ENCODE peak calls at places on chromosomes 5 and 9, in seven cellular contexts. X, G, N, Z, H, U and I are unnamed samples.

GRCh38 chr9:82334286-82334685 is 345.7 kb downstream of the SPATA31D1 start:
- DNase-seq in X (no peak), G (no peak), N (no peak), Z (no peak), H (peak; percentile 69), U (peak; percentile 6), I (no peak)

GRCh38 chr9:68706579-68707201 is 1.6 kb downstream of the PIP5K1B start:
- DNase-seq in X (no peak), G (no peak), N (no peak), Z (no peak), H (no peak), U (no peak), I (no peak)

GRCh38 chr9:125649315-125649714 is 57.7 kb downstream of the MAPKAP1 start:
- DNase-seq in X (no peak), G (peak; percentile 74), N (peak; percentile 56), Z (peak; percentile 42), H (peak; percentile 88), U (peak; percentile 47), I (no peak)

GRCh38 chr5:68839019-68839552 is 254.7 kb upstream of the SLC30A5 start:
- DNase-seq in X (no peak), G (no peak), N (peak; percentile 45), Z (peak; percentile 49), H (no peak), U (no peak), I (no peak)

GRCh38 chr9:97889941-97890557 is 32.3 kb downstream of the TRMO start:
- DNase-seq in X (peak; percentile 57), G (no peak), N (no peak), Z (no peak), H (no peak), U (no peak), I (no peak)

GRCh38 chr5:82335807-82336206 is 57.7 kb upstream of the RPS23 start:
- DNase-seq in X (no peak), G (no peak), N (peak; percentile 69), Z (peak; percentile 57), H (peak; percentile 67), U (no peak), I (no peak)

GRCh38 chr5:101678494-101679193 is 617.4 kb downstream of the SLCO4C1 start:
- DNase-seq in X (peak; percentile 2), G (peak; percentile 39), N (no peak), Z (peak; percentile 57), H (peak; percentile 37), U (peak; percentile 73), I (peak; percentile 64)

GRCh38 chr5:10662083-10662482 is 98.2 kb downstream of the ANKRD33B start:
- DNase-seq in X (no peak), G (no peak), N (no peak), Z (no peak), H (no peak), U (no peak), I (no peak)

GRCh38 chr5:1402611-1403255 is 42.5 kb downstream of the SLC6A3 start:
- DNase-seq in X (no peak), G (no peak), N (peak; percentile 40), Z (no peak), H (no peak), U (no peak), I (no peak)

GRCh38 chr5:150488519-150489357 is 19.2 kb upstream of the NDST1 start:
- DNase-seq in X (no peak), G (peak; percentile 43), N (peak; percentile 85), Z (peak; percentile 74), H (peak; percentile 73), U (peak; percentile 81), I (peak; percentile 81)

GRCh38 chr5:10793785-10794184 is 32.8 kb upstream of the DAP start:
- DNase-seq in X (no peak), G (no peak), N (no peak), Z (no peak), H (no peak), U (no peak), I (no peak)

GRCh38 chr9:115524467-115525059 is 406.6 kb upstream of the TNC start:
- DNase-seq in X (no peak), G (peak; percentile 60), N (no peak), Z (no peak), H (peak; percentile 59), U (peak; percentile 80), I (no peak)

GRCh38 chr5:52441768-52442167 is 345.9 kb upstream of the ITGA1 start:
- DNase-seq in X (no peak), G (no peak), N (no peak), Z (no peak), H (no peak), U (no peak), I (no peak)

GRCh38 chr5:139439013-139439903 is at the start of gene DNAJC18:
- DNase-seq in X (peak; percentile 82), G (peak; percentile 75), N (peak; percentile 97), Z (peak; percentile 97), H (peak; percentile 72), U (peak; percentile 90), I (peak; percentile 94)

GRCh38 chr9:90044710-90045151 is 439.9 kb downstream of the GADD45G start:
- DNase-seq in X (no peak), G (peak; percentile 65), N (no peak), Z (no peak), H (peak; percentile 22), U (no peak), I (no peak)

GRCh38 chr5:77316871-77317661 is 106.6 kb downstream of the PDE8B start:
- DNase-seq in X (no peak), G (no peak), N (no peak), Z (no peak), H (peak; percentile 2), U (peak; percentile 5), I (no peak)

GRCh38 chr9:109705515-109705914 is 74.5 kb upstream of the PALM2AKAP2 start:
- DNase-seq in X (no peak), G (no peak), N (no peak), Z (no peak), H (peak; percentile 38), U (peak; percentile 53), I (no peak)

GRCh38 chr9:28179893-28180292 is 606.6 kb upstream of the C9orf72 start:
- DNase-seq in X (no peak), G (no peak), N (no peak), Z (no peak), H (no peak), U (no peak), I (no peak)

GRCh38 chr5:56386046-56386445 is 152.9 kb upstream of the ANKRD55 start:
- DNase-seq in X (no peak), G (no peak), N (no peak), Z (no peak), H (no peak), U (no peak), I (no peak)

GRCh38 chr9:71249729-71250317 is 128.4 kb upstream of the TRPM3 start:
- DNase-seq in X (no peak), G (peak; percentile 42), N (no peak), Z (no peak), H (peak; percentile 47), U (peak; percentile 75), I (no peak)

GRCh38 chr5:143213231-143213850 is 190.1 kb downstream of the NR3C1 start:
- DNase-seq in X (no peak), G (no peak), N (no peak), Z (peak; percentile 33), H (peak; percentile 54), U (peak; percentile 57), I (no peak)

GRCh38 chr5:143404416-143405062 is 1.1 kb upstream of the NR3C1 start:
- DNase-seq in X (peak; percentile 74), G (peak; percentile 62), N (peak; percentile 90), Z (peak; percentile 81), H (peak; percentile 84), U (peak; percentile 97), I (peak; percentile 85)

GRCh38 chr9:27460225-27461023 is 63.7 kb upstream of the IFNK start:
- DNase-seq in X (no peak), G (no peak), N (no peak), Z (peak; percentile 45), H (no peak), U (no peak), I (no peak)

GRCh38 chr9:21558627-21559401 is 76.7 kb upstream of the IFNE start:
- DNase-seq in X (no peak), G (no peak), N (no peak), Z (no peak), H (no peak), U (peak; percentile 69), I (no peak)

GRCh38 chr5:76544268-76544926 is 78.8 kb downstream of the F2RL2 start:
- DNase-seq in X (peak; percentile 26), G (no peak), N (no peak), Z (no peak), H (peak; percentile 30), U (peak; percentile 12), I (no peak)

GRCh38 chr5:64147379-64147778 is 18.3 kb upstream of the RNF180 start:
- DNase-seq in X (no peak), G (no peak), N (no peak), Z (no peak), H (no peak), U (no peak), I (no peak)

GRCh38 chr5:72705178-72705577 is 111.3 kb upstream of the TNPO1 start:
- DNase-seq in X (no peak), G (no peak), N (no peak), Z (no peak), H (no peak), U (no peak), I (no peak)

GRCh38 chr5:72703876-72704275 is 112.6 kb upstream of the TNPO1 start:
- DNase-seq in X (no peak), G (no peak), N (no peak), Z (no peak), H (no peak), U (no peak), I (no peak)

GRCh38 chr5:72702881-72703434 is 113.5 kb upstream of the TNPO1 start:
- DNase-seq in X (no peak), G (no peak), N (no peak), Z (no peak), H (no peak), U (no peak), I (no peak)
- H3K27me3 ChIP-seq in X (no peaks in the 10 kb centered on the region), G (no peaks in the 10 kb centered on the region), N (no peaks in the 10 kb centered on the region), Z (no peaks in the 10 kb centered on the region), H (no peaks in the 10 kb centered on the region), U (peaks cover 5% of the 10 kb centered on the region), I (no peaks in the 10 kb centered on the region)

DNA sequence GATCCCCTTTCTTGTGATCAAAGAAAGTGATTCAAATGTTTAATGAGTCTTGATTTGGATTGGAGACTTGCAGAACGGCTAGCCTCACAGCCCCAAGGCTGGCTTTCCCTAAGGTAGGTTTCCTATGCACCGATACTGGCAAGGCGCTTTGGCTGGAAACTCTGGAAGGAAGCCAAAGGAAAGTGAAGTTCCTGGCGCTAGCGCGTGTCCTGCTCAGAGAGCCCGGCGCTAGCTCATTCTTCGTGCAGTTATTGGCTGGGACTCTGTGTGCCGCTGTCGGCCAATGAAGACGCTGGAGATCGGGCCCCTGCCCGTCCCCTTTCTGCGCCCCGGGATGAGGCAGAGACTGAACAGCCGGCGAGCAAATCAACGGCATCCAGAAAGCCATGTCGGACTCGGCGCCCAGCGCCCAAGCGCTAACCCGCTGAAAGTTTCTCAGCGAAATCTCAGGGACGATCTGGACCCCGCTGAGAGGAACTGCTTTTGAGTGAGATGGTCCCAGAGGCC is at the start of gene PCDHGC3:
- DNase-seq in X (no peak), G (peak; percentile 71), N (peak; percentile 96), Z (peak; percentile 93), H (peak; percentile 91), U (peak; percentile 96), I (peak; percentile 97)
- H3K4me1 ChIP-seq in X (peaks cover 11% of the 10 kb centered on the region), G (no peaks in the 10 kb centered on the region), N (peaks cover 38% of the 10 kb centered on the region), Z (peaks cover 34% of the 10 kb centered on the region), H (peaks cover 35% of the 10 kb centered on the region), U (peaks cover 14% of the 10 kb centered on the region), I (no peaks in the 10 kb centered on the region)

GRCh38 chr9:136203406-136204085 is 1.4 kb downstream of the LHX3 start:
- DNase-seq in X (no peak), G (no peak), N (no peak), Z (no peak), H (no peak), U (no peak), I (no peak)
- H3K27me3 ChIP-seq in X (peaks cover 11% of the 10 kb centered on the region), G (no peaks in the 10 kb centered on the region), N (peaks cover 44% of the 10 kb centered on the region), Z (peaks cover 4% of the 10 kb centered on the region), H (peaks cover 51% of the 10 kb centered on the region), U (peaks cover 51% of the 10 kb centered on the region), I (peaks cover 16% of the 10 kb centered on the region)

GRCh38 chr9:70055867-70056266 is 12.2 kb downstream of the MAMDC2 start:
- DNase-seq in X (no peak), G (no peak), N (no peak), Z (no peak), H (no peak), U (no peak), I (no peak)
- H3K4me1 ChIP-seq in X (no peaks in the 10 kb centered on the region), G (peaks cover 37% of the 10 kb centered on the region), N (peaks cover 11% of the 10 kb centered on the region), Z (peaks cover 58% of the 10 kb centered on the region), H (peaks cover 10% of the 10 kb centered on the region), U (no peaks in the 10 kb centered on the region), I (peaks cover 82% of the 10 kb centered on the region)